ENCODE peak calls at places on chromosomes 12 and 14, in four cellular contexts. V is astrocyte, I is hepatocyte, A is uterus. Z is an unnamed sample.
A peak's percentile ranks its signal among the peaks of the same experiment; 100 is the strongest.

GRCh38 chr12:90831712-90832111 is 123.3 kb downstream of the CCER1 start:
- DNase-seq in I (no peak), A (no peak), V (no peak), Z (no peak)

GRCh38 chr12:130499474-130499873 is 161.8 kb downstream of the PIWIL1 start:
- DNase-seq in I (no peak), A (no peak), V (no peak), Z (no peak)

GRCh38 chr12:56574210-56574609 is 52.6 kb downstream of the RBMS2 start:
- DNase-seq in V (peak; percentile 62), I (no peak), A (no peak), Z (no peak)

GRCh38 chr14:106657460-106657859 is 1131.1 kb downstream of the TMEM121 start:
- DNase-seq in V (no peak), I (no peak), A (no peak), Z (no peak)

GRCh38 chr14:99266181-99267178 is 5.5 kb downstream of the BCL11B start:
- DNase-seq in I (peak; percentile 91), A (peak; percentile 51), V (peak; percentile 23), Z (no peak)

GRCh38 chr12:52380271-52380694 is 5.2 kb downstream of the KRT84 start:
- DNase-seq in V (no peak), I (peak; percentile 48), A (no peak), Z (no peak)

GRCh38 chr12:24719293-24719721 is 229.6 kb downstream of the BCAT1 start:
- DNase-seq in V (peak; percentile 75), A (no peak), I (no peak), Z (no peak)

GRCh38 chr12:41932470-41932991 is 212.1 kb downstream of the GXYLT1 start:
- DNase-seq in I (peak; percentile 69), V (peak; percentile 16), A (peak; percentile 36), Z (no peak)

GRCh38 chr14:33589334-33589733 is 361.5 kb downstream of the EGLN3 start:
- DNase-seq in V (peak; percentile 98), I (peak; percentile 46), A (peak; percentile 14), Z (no peak)

GRCh38 chr12:68611094-68611818 is 557 bp downstream of the RAP1B start:
- DNase-seq in I (peak; percentile 74), A (peak; percentile 65), V (peak; percentile 59), Z (peak; percentile 81)

GRCh38 chr14:43243168-43243567 is 1263.9 kb downstream of the FSCB start:
- DNase-seq in I (no peak), A (no peak), V (no peak), Z (no peak)

GRCh38 chr12:108305520-108305919 is 33.6 kb downstream of the CMKLR1 start:
- DNase-seq in V (peak; percentile 84), A (peak; percentile 94), I (peak; percentile 78), Z (peak; percentile 96)

GRCh38 chr12:67394600-67394999 is 125.4 kb downstream of the CAND1 start:
- DNase-seq in A (peak; percentile 39), V (peak; percentile 82), I (no peak), Z (peak; percentile 79)

GRCh38 chr12:98678946-98679610 is 34.0 kb downstream of the APAF1 start:
- DNase-seq in A (no peak), I (no peak), V (no peak), Z (no peak)

GRCh38 chr14:67815573-67816235 is 686 bp downstream of the ZFYVE26 start:
- DNase-seq in V (peak; percentile 51), I (peak; percentile 46), A (no peak), Z (no peak)

GRCh38 chr14:101194356-101195308 is 291.1 kb upstream of the RTL1 start:
- DNase-seq in V (no peak), A (peak; percentile 9), I (no peak), Z (peak; percentile 65)

GRCh38 chr12:67519824-67520433 is 128.6 kb upstream of the DYRK2 start:
- DNase-seq in I (no peak), A (no peak), V (no peak), Z (no peak)

GRCh38 chr12:94147991-94148840 is at the start of gene PLXNC1:
- DNase-seq in V (peak; percentile 38), A (peak; percentile 46), I (peak; percentile 61), Z (no peak)

GRCh38 chr12:95557625-95558024 is 6.3 kb upstream of the USP44 start:
- DNase-seq in V (no peak), A (no peak), I (no peak), Z (no peak)

GRCh38 chr12:1576410-1577240 is 17.8 kb downstream of the FBXL14 start:
- DNase-seq in A (peak; percentile 90), I (peak; percentile 80), V (peak; percentile 78), Z (no peak)

GRCh38 chr12:76621582-76622024 is 62.0 kb upstream of the OSBPL8 start:
- DNase-seq in A (peak; percentile 78), I (peak; percentile 86), V (peak; percentile 50), Z (no peak)

GRCh38 chr12:93889516-93890202 is 212.5 kb downstream of the CRADD start:
- DNase-seq in A (no peak), V (no peak), I (no peak), Z (no peak)

GRCh38 chr12:12133785-12134184 is 63.0 kb downstream of the BCL2L14 start:
- DNase-seq in I (no peak), V (no peak), A (no peak), Z (no peak)

GRCh38 chr14:24167527-24168114 is 4.3 kb upstream of the REC8 start:
- DNase-seq in V (no peak), A (no peak), I (no peak), Z (no peak)

GRCh38 chr12:2960432-2960956 is 1.3 kb downstream of the TEAD4 start:
- DNase-seq in I (peak; percentile 42), V (peak; percentile 56), A (no peak), Z (no peak)

GRCh38 chr14:72685456-72685855 is 208.4 kb downstream of the DPF3 start:
- DNase-seq in I (no peak), A (no peak), V (no peak), Z (no peak)

GRCh38 chr14:68549057-68549421 is 243.8 kb downstream of the ZFP36L1 start:
- DNase-seq in V (peak; percentile 84), A (peak; percentile 68), I (no peak), Z (no peak)

GRCh38 chr14:55094630-55095157 is 34.4 kb upstream of the LGALS3 start:
- DNase-seq in I (no peak), A (no peak), V (peak; percentile 67), Z (no peak)

GRCh38 chr14:28830115-28830534 is 63.5 kb downstream of the FOXG1 start:
- DNase-seq in A (no peak), I (no peak), V (no peak), Z (no peak)

GRCh38 chr12:66004922-66005703 is 125.4 kb downstream of the LLPH start:
- DNase-seq in A (no peak), V (no peak), I (no peak), Z (no peak)

GRCh38 chr14:49553106-49553505 is 33.1 kb downstream of the RPS29 start:
- DNase-seq in I (no peak), A (no peak), V (no peak), Z (no peak)

DNA sequence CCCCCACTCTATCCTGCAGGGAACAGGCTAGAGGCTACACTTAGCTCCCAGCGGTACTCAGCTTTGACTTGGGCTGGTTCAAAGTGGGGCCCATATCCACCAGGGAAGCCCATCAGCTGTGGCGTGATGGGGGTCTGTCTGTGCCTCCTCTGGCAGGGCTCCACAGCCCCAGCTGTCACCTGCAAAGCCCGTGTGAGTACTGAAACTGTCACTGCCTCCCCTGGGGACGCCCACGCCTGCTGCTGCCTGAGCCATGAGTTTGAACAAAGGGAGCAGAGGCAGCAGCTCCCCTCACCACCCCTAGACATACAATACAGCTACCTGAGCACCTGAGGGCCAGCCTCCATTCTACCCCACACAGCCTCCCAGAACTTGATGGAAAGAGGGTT is 5.0 kb downstream of the REM2 start:
- DNase-seq in A (no peak), V (no peak), I (no peak), Z (no peak)
- H3K4me3 ChIP-seq in A (no peak overlapping the region), V (peak overlapping the region; percentile 59), I (no peak overlapping the region), Z (peak overlapping the region; percentile 75)

GRCh38 chr12:31896514-31897039 is 62.6 kb upstream of the RESF1 start:
- DNase-seq in I (peak; percentile 60), V (peak; percentile 97), A (peak; percentile 32), Z (no peak)
- H3K27ac ChIP-seq in I (peak overlapping the region; percentile 69), V (no peak overlapping the region), A (peak overlapping the region; percentile 51), Z (no peak overlapping the region)

DNA sequence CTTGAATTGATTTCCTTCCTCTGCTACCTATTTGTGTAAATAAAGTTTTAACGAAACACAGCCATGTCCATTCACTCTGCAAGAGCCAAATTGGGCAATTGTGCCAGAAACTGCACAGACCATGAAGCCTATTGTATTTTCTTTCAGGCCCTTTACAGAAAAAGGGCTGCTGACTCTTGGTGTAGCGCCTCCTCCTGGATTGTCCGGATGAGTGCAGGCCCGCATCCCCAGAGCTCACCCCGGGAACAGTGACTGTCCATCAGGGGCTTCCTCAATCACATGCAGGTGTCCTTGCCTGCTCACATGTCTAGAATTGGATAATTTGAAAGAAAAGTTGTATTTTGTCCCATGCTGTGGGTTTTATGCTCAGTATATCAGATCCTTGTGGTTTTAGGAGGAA is 1282.2 kb downstream of the AACS start:
- DNase-seq in A (no peak), V (no peak), I (no peak), Z (no peak)
- TF ChIP-seq CTCF in A (no peak), V (no peak), I (no peak), Z (no peak)

GRCh38 chr14:104547998-104548700 is 31.4 kb upstream of the C14orf180 start:
- DNase-seq in A (no peak), V (no peak), I (no peak), Z (no peak)

GRCh38 chr14:104547310-104547997 is 32.1 kb upstream of the C14orf180 start:
- DNase-seq in V (no peak), A (no peak), I (no peak), Z (no peak)

GRCh38 chr14:104545151-104545931 is 34.2 kb upstream of the C14orf180 start:
- DNase-seq in V (no peak), I (no peak), A (no peak), Z (no peak)

GRCh38 chr14:104546021-104546491 is 33.5 kb upstream of the C14orf180 start:
- DNase-seq in A (no peak), V (no peak), I (no peak), Z (no peak)

DNA sequence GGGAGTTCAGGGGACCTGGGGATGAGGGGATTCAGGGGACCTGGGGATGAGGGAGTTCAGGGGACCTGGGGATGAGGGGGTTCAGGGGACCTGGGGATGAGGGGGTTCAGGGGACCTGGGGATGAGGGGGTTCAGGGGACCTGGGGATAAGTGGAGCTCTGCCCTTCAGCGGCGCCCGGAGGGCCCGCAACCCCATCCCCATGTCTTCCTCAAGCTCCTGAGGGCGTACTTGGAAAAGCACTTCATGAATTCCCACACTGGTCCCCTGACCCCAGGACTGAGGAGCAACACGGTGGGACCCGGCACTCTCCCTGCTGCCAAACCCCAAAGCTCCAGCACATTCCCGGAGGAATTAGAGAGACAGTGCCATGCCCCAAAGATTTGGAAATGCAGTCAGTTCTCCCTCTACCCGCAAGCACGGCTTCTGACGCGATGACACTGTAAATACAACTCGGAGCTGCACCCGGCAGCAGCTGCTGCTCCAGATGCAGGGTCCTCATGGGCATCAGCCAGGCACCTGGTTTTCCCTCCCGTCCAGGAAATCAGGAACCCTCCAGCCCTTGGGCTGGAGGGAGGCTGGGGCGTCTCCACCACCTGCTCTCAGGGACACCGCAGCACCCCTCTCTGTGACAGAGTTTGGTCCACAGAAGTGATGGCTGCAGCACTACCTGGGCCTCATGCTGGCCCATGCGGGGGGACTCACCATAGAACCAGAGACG is 32.8 kb upstream of the C14orf180 start:
- DNase-seq in V (no peak), A (no peak), I (no peak), Z (no peak)
- H3K4me3 ChIP-seq in V (no peak overlapping the region), A (no peak overlapping the region), I (no peak overlapping the region), Z (no peak overlapping the region)

DNA sequence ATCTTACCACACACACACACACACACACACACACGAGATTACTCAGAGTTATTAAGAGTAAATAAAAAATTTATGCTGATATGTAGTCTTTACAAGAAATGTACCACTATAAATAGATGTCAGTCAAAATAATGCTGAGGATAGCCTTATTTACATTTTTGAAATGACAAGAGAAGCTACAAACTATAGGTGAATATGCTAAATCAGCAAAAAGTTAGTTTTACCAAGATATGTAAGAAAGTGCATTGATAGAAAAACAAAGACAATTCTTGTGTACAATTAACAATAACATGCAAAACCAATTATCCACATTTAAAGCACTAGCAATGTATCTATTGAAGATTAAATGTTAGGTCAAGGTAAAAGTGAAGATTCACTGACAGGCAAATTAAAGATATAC is 46.8 kb upstream of the CERS5 start:
- DNase-seq in A (no peak), V (no peak), I (no peak), Z (no peak)
- H3K27ac ChIP-seq in A (no peak overlapping the region), V (no peak overlapping the region), I (no peak overlapping the region), Z (no peak overlapping the region)